ENCODE peak calls at places on chromosome 16, in six cellular contexts. C, Y, L, M, W and V are unnamed samples.
A peak's percentile ranks its signal among the peaks of the same experiment; 100 is the strongest.

GRCh38 chr16:23650674-23651073 is 9.4 kb downstream of the DCTN5 start:
- DNase-seq in L (no peak), W (peak; percentile 3), Y (peak; percentile 26), M (no peak), C (no peak), V (no peak)

GRCh38 chr16:27226976-27227705 is 23.8 kb downstream of the KDM8 start:
- DNase-seq in Y (no peak), M (peak; percentile 78), L (no peak), C (no peak), W (no peak), V (no peak)

GRCh38 chr16:10584956-10585561 is 4.7 kb upstream of the EMP2 start:
- DNase-seq in M (no peak), W (peak; percentile 4), C (no peak), Y (peak; percentile 89), L (no peak), V (peak; percentile 94)

GRCh38 chr16:85123891-85124635 is 11.8 kb upstream of the CIBAR2 start:
- DNase-seq in L (peak; percentile 26), C (no peak), Y (peak; percentile 84), W (peak; percentile 73), M (peak; percentile 93), V (peak; percentile 94)

GRCh38 chr16:48542020-48542473 is 67.9 kb downstream of the N4BP1 start:
- DNase-seq in L (peak; percentile 48), Y (peak; percentile 56), C (peak; percentile 30), W (peak; percentile 37), M (peak; percentile 91), V (peak; percentile 71)

GRCh38 chr16:11621539-11621919 is 34.8 kb upstream of the LITAF start:
- DNase-seq in W (no peak), Y (no peak), M (no peak), L (no peak), C (no peak), V (no peak)

GRCh38 chr16:88811850-88812736 is at the start of gene APRT:
- DNase-seq in W (peak; percentile 91), L (peak; percentile 97), C (peak; percentile 94), M (peak; percentile 99), Y (peak; percentile 96), V (peak; percentile 92)

GRCh38 chr16:77212736-77213541 is 13.7 kb downstream of the SYCE1L start:
- DNase-seq in W (no peak), L (peak; percentile 75), Y (no peak), M (peak; percentile 95), C (peak; percentile 61), V (no peak)

GRCh38 chr16:3610698-3611144 is 685 bp downstream of the SLX4 start:
- DNase-seq in C (peak; percentile 48), M (no peak), W (no peak), Y (no peak), L (no peak), V (no peak)

GRCh38 chr16:31145398-31145990 is 4.4 kb downstream of the PRSS36 start:
- DNase-seq in Y (no peak), M (no peak), C (no peak), W (no peak), L (no peak), V (no peak)

GRCh38 chr16:14496047-14496770 is 133.9 kb downstream of the PARN start:
- DNase-seq in Y (no peak), L (no peak), M (no peak), C (peak; percentile 80), W (no peak), V (no peak)

GRCh38 chr16:67541391-67542263 is 13.0 kb downstream of the RIPOR1 start:
- DNase-seq in W (peak; percentile 31), L (peak; percentile 5), Y (peak; percentile 70), C (no peak), M (no peak), V (no peak)

GRCh38 chr16:26531290-26531730 is 535.4 kb upstream of the C16orf82 start:
- DNase-seq in M (no peak), L (no peak), C (no peak), W (no peak), Y (no peak), V (no peak)

GRCh38 chr16:77971306-77972131 is 50.8 kb upstream of the CLEC3A start:
- DNase-seq in M (peak; percentile 96), L (peak; percentile 81), Y (peak; percentile 70), W (peak; percentile 55), C (peak; percentile 92), V (peak; percentile 79)

GRCh38 chr16:1610841-1611653 is 825 bp downstream of the IFT140 start:
- DNase-seq in Y (peak; percentile 63), L (peak; percentile 12), W (peak; percentile 47), M (no peak), C (no peak), V (no peak)

GRCh38 chr16:46632778-46633733 is 11.9 kb upstream of the SHCBP1 start:
- DNase-seq in L (no peak), C (peak; percentile 50), W (no peak), Y (no peak), M (no peak), V (no peak)
- TF ChIP-seq CTCF in L (no peak), C (no peak), W (no peak), Y (no peak), M (no peak), V (no peak)

GRCh38 chr16:57283214-57283955 is 1.1 kb downstream of the PLLP start:
- DNase-seq in C (no peak), Y (no peak), W (no peak), L (no peak), M (no peak), V (no peak)

GRCh38 chr16:57284952-57285263 is 436 bp upstream of the PLLP start:
- DNase-seq in M (no peak), Y (no peak), C (no peak), W (no peak), L (no peak), V (no peak)

GRCh38 chr16:57284206-57284951 is at the start of gene PLLP:
- DNase-seq in Y (no peak), M (no peak), C (peak; percentile 57), W (no peak), L (peak; percentile 59), V (no peak)

GRCh38 chr16:57283956-57284205 is 591 bp downstream of the PLLP start:
- DNase-seq in L (no peak), Y (no peak), C (no peak), M (no peak), W (no peak), V (no peak)

GRCh38 chr16:57285379-57285778 is 907 bp upstream of the PLLP start:
- DNase-seq in W (no peak), M (no peak), C (no peak), Y (no peak), L (no peak), V (no peak)
- H3K4me3 ChIP-seq in W (no peak overlapping the region), M (no peak overlapping the region), C (no peak overlapping the region), Y (no peak overlapping the region), L (peak overlapping the region; percentile 73), V (no peak overlapping the region)

DNA sequence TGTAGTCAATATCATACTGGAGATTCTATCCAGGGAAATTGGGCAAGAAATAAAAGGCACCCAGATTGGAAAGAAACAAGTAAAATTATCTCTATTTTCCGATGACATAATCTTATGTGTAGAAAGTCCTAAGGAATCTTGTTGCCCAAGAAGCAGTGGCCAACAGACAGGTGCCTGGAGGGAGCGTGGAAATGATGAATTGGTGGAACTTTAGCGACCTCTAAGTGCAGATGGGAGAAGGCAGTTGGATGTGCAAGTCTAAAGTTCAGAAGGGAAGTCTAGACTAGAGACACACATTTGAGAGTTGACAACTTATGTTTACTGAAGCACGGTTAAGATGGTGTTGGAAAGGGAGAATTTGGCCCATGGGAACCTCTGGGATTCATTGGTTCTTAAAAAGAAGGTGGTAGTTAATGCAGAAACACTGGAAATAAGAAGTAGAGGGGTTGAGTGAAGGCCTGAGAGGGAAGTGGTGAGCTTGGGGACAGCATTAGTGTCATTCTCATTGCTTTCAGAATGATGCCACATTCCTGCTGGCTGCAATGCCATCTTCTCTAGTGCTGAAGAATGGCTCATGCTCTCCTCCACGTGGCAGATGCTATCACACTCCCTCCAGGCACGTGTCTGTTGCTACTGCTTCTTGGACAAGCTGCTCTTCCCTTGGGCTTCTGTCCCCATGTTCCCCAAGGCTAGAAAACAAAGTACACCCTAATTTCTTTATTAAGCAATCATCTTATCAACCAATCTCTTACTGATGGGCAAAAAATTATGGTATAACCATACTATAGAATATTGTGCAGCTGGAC is 24.0 kb downstream of the TAT start:
- DNase-seq in Y (no peak), C (no peak), M (no peak), L (no peak), W (no peak), V (no peak)
- TF ChIP-seq CTCF in Y (no peak), C (peak; percentile 17), M (no peak), L (peak; percentile 23), W (no peak), V (no peak)

GRCh38 chr16:15976929-15977637 is 27.7 kb downstream of the ABCC1 start:
- DNase-seq in Y (peak; percentile 85), L (no peak), C (no peak), M (no peak), W (no peak), V (peak; percentile 92)
- H3K4me3 ChIP-seq in Y (no peak overlapping the region), L (no peak overlapping the region), C (no peak overlapping the region), M (no peak overlapping the region), W (no peak overlapping the region), V (peak overlapping the region; percentile 37)

GRCh38 chr16:55019419-55020131 is 88.9 kb downstream of the IRX5 start:
- DNase-seq in L (no peak), W (no peak), C (no peak), Y (no peak), M (peak; percentile 20), V (no peak)

GRCh38 chr16:55018881-55019280 is 88.2 kb downstream of the IRX5 start:
- DNase-seq in C (no peak), M (peak; percentile 67), W (no peak), L (no peak), Y (no peak), V (no peak)

DNA sequence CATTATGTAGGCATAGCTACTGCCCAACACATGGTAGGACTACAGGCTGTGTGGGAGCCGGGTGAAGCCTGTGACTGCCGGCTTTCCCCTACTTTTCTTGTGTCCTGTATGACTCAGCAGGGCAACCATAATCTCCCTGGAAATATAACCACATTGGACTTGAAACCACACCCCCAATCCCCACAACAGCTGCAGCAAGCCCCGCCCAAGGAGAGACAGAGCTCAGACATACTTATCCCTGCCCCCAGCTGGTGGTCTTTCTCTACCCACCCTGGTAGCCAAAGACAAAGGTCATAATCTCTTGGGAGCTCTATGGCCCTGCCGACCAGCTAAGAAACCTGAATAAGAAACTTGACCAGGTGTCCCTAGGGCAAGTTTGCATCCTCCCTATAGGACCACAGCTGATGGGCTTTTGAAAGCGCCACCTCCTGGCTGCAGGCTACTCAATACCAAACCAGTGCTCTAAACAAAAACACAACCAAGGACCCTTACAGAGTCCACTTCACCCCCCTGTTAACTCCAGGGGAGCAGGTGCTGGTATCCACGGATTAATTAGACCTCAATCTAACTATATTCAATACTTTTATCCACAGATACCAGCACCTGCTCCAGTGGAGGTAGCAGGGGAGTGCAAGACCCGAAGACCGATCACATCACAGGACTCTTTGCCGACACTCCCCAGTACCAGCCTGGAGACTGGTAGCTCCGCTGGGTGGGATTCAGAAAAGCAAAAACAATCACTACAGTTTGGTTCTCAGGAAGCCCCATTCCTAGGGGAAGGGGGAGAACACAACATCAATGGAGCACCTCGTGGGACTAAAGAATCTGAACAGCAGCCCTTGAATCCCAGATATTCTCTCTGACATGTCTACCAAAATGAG is 91.2 kb downstream of the IRX5 start:
- DNase-seq in Y (peak; percentile 35), W (peak; percentile 75), C (no peak), M (peak; percentile 67), L (peak; percentile 13), V (peak; percentile 33)
- TF ChIP-seq CTCF in Y (no peak), W (peak; percentile 35), C (peak; percentile 29), M (no peak), L (no peak), V (no peak)